ENCODE peak calls at places on chromosomes 3 and 15, in ten cellular contexts. V is body of pancreas, K is NB4, Z is uterus, S is heart left ventricle, T is ovary, D is upper lobe of left lung, E is transverse colon, C is HCT116, W is thyroid gland. X is an unnamed sample.
A peak's percentile ranks its signal among the peaks of the same experiment; 100 is the strongest.

GRCh38 chr3:53944019-53944418 is 52.4 kb upstream of the SELENOK start:
- DNase-seq in E (no peak), S (no peak), W (no peak), Z (no peak), V (no peak), K (no peak), T (no peak), D (no peak), C (no peak), X (peak; percentile 10)

GRCh38 chr3:122727766-122728165 is 47.1 kb downstream of the PARP14 start:
- DNase-seq in D (no peak), K (no peak), S (no peak), T (no peak), W (no peak), Z (no peak), C (no peak), V (no peak), E (no peak), X (no peak)

GRCh38 chr15:57345584-57345983 is 30.7 kb upstream of the CGNL1 start:
- DNase-seq in V (no peak), S (no peak), Z (no peak), E (no peak), T (no peak), K (peak; percentile 36), D (no peak), C (no peak), W (no peak), X (no peak)

GRCh38 chr15:41513282-41514227 is at the start of gene LTK:
- DNase-seq in T (no peak), S (no peak), K (peak; percentile 91), Z (peak; percentile 21), V (no peak), E (peak; percentile 52), W (no peak), D (peak; percentile 25), C (peak; percentile 65), X (peak; percentile 46)

GRCh38 chr3:178382388-178383061 is 153.7 kb upstream of the KCNMB2 start:
- DNase-seq in D (no peak), Z (no peak), W (no peak), E (no peak), V (no peak), C (no peak), K (no peak), S (no peak), T (no peak), X (no peak)

GRCh38 chr3:122247087-122247824 is 63.8 kb downstream of the CASR start:
- DNase-seq in E (no peak), D (peak; percentile 46), C (no peak), K (peak; percentile 78), S (no peak), Z (no peak), V (no peak), W (no peak), T (no peak), X (no peak)

GRCh38 chr3:45345849-45346535 is 42.4 kb upstream of the LARS2 start:
- DNase-seq in C (no peak), S (no peak), V (no peak), Z (no peak), K (peak; percentile 21), W (no peak), T (no peak), E (no peak), D (peak; percentile 27), X (peak; percentile 11)

GRCh38 chr3:138984816-138985215 is 21.3 kb downstream of the PRR23A start:
- DNase-seq in V (no peak), E (no peak), K (no peak), D (no peak), T (no peak), W (no peak), C (no peak), S (no peak), Z (no peak), X (no peak)

GRCh38 chr15:88401972-88402656 is 65.1 kb downstream of the MRPL46 start:
- DNase-seq in Z (no peak), D (no peak), V (no peak), K (peak; percentile 19), T (no peak), S (peak; percentile 87), W (no peak), C (no peak), E (peak; percentile 12), X (no peak)

GRCh38 chr15:85595804-85596536 is 198.8 kb downstream of the KLHL25 start:
- DNase-seq in T (no peak), E (no peak), K (no peak), D (no peak), Z (no peak), S (no peak), C (no peak), W (no peak), V (no peak), X (no peak)

GRCh38 chr15:52336530-52336929 is 40.9 kb upstream of the MYO5C start:
- DNase-seq in D (no peak), E (peak; percentile 38), Z (no peak), V (peak; percentile 60), S (no peak), C (no peak), K (peak; percentile 27), W (no peak), T (no peak), X (no peak)

GRCh38 chr15:79811406-79812405 is 85.1 kb downstream of the MTHFS start:
- DNase-seq in E (peak; percentile 14), W (peak; percentile 93), S (peak; percentile 83), D (peak; percentile 74), T (peak; percentile 90), V (peak; percentile 90), C (no peak), K (no peak), Z (peak; percentile 29), X (no peak)

GRCh38 chr15:99732711-99733267 is 448 bp downstream of the LYSMD4 start:
- DNase-seq in T (peak; percentile 81), V (peak; percentile 28), C (no peak), D (no peak), K (peak; percentile 58), S (peak; percentile 59), Z (peak; percentile 53), W (no peak), E (no peak), X (peak; percentile 75)

GRCh38 chr3:72659609-72660008 is 188.6 kb downstream of the SHQ1 start:
- DNase-seq in S (no peak), D (no peak), E (no peak), C (no peak), K (no peak), V (peak; percentile 61), Z (no peak), T (no peak), W (no peak), X (no peak)

DNA sequence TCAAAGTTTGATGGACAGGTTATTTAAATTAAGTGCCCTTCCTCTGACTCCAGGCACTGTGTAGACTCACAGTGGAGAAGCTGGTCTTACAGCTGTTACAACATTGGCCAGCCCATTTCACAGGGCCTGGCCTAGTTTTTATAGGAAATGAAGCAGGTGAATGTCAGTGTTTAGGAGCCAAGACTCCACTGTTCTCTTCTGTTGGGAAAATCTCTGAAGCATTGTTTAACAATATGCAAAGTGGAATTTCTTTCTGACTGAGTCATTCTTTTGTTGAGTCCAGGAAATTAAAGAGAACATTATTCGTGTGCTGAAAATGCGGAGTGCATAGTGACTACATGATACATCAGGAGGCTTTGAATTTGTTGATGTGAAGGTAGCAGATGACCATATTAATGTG is 64.7 kb downstream of the ARRDC4 start:
- DNase-seq in W (no peak), T (no peak), D (no peak), V (no peak), S (no peak), C (no peak), E (no peak), Z (no peak), K (no peak), X (no peak)
- TF ChIP-seq POLR2A in W (no peak), T (no peak), D (no peak), V (no peak), S (no peak), C (no peak), E (no peak), Z (no peak), K (no peak), X (no peak)

GRCh38 chr15:33113666-33114483 is 80.6 kb downstream of the FMN1 start:
- DNase-seq in K (no peak), E (no peak), W (no peak), C (no peak), Z (no peak), D (no peak), T (no peak), V (no peak), S (no peak), X (no peak)
- TF ChIP-seq POLR2A in K (no peak), E (no peak), W (no peak), C (no peak), Z (no peak), D (no peak), T (no peak), V (no peak), S (no peak), X (no peak)

GRCh38 chr3:158672293-158673176 is at the start of gene LXN:
- DNase-seq in S (peak; percentile 87), V (peak; percentile 93), E (peak; percentile 93), Z (peak; percentile 76), D (peak; percentile 97), K (no peak), T (peak; percentile 83), W (peak; percentile 93), C (no peak), X (peak; percentile 91)
- TF ChIP-seq POLR2A in S (no peak), V (peak; percentile 88), E (peak; percentile 82), Z (no peak), D (peak; percentile 34), K (no peak), T (no peak), W (peak; percentile 68), C (no peak), X (peak; percentile 99)

DNA sequence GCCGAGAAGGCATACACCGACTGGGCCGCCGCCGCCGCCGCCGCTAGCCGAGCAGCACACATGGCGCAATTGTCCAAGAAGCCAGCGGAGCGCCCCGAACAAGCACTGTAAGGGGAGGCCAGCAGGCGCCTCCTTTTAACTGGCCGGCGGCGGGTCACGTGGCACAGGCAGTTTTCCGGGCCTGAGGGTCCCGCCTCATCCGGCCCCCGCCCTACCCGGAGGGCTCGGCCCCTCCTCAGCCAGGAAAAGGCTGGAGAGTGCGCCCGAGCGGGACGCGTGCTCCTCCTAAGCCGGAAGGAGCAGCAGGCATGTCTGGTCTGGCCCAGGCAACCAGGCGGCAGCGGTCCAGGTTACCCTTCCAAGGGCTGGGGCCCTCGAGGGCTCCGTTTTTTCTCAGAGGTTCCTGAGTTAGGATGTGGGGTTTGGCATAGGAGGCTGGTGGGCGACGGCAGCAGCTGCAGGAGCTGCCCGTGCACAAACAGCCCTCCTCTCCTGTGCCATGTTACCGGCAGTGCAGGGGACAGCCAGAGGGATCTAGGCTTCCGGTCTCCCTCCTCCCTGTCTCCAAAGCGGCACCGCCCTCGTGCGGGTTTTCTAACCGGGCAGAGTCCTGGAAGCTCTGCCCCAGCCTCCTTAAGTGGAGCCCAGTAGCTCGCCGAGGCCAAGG is at the start of gene GPX1:
- DNase-seq in C (peak; percentile 92), S (peak; percentile 97), T (peak; percentile 94), W (peak; percentile 98), V (peak; percentile 95), K (peak; percentile 98), Z (peak; percentile 95), D (peak; percentile 97), E (peak; percentile 97), X (peak; percentile 73)
- TF ChIP-seq POLR2A in C (peak; percentile 88), S (peak; percentile 60), T (peak; percentile 80), W (peak; percentile 98), V (peak; percentile 92), K (peak; percentile 82), Z (peak; percentile 95), D (peak; percentile 97), E (peak; percentile 97), X (peak; percentile 67)

GRCh38 chr3:150699068-150699635 is 4.6 kb downstream of the ERICH6 start:
- DNase-seq in E (no peak), T (no peak), D (no peak), Z (no peak), K (peak; percentile 25), C (no peak), V (no peak), W (no peak), S (no peak), X (no peak)

GRCh38 chr3:150703756-150704344 is at the start of gene ERICH6:
- DNase-seq in K (peak; percentile 86), D (peak; percentile 96), V (peak; percentile 96), C (peak; percentile 77), Z (peak; percentile 91), T (peak; percentile 91), E (peak; percentile 93), S (peak; percentile 95), W (peak; percentile 95), X (peak; percentile 93)
- TF ChIP-seq POLR2A in K (peak; percentile 38), D (no peak), V (peak; percentile 75), C (no peak), Z (peak; percentile 21), T (peak; percentile 46), E (peak; percentile 58), S (no peak), W (peak; percentile 67), X (peak; percentile 60)